ENCODE peak calls at places on chromosomes 2 and 18, in four cellular contexts. W is stimulated activated naive CD8-positive, alpha-beta T cell treated with anti-CD3 and anti-CD28 coated beads, Interleukin-15, amount 100 ng/mL, for 72 hours; U is BJ; O is stromal cell of bone marrow. A is an unnamed sample.

GRCh38 chr2:19677825-19678518 is 223.8 kb downstream of the TTC32 start:
- DNase-seq in W (no peak), U (no peak), O (no peak), A (no peak)

GRCh38 chr2:44560352-44560751 is 198.6 kb downstream of the CAMKMT start:
- DNase-seq in W (no peak), U (no peak), O (no peak), A (no peak)

GRCh38 chr2:47067788-47068407 is 87.2 kb downstream of the STPG4 start:
- DNase-seq in W (no peak), U (no peak), O (no peak), A (no peak)

GRCh38 chr18:32366586-32367538 is 103.8 kb downstream of the GAREM1 start:
- DNase-seq in W (no peak), U (peak; percentile 5), O (no peak), A (no peak)

GRCh38 chr18:35549515-35549914 is 32.0 kb upstream of the GALNT1 start:
- DNase-seq in W (no peak), U (no peak), O (no peak), A (no peak)

GRCh38 chr18:31513189-31513907 is 15.4 kb downstream of the DSG2 start:
- DNase-seq in W (no peak), U (peak; percentile 15), O (no peak), A (peak; percentile 3)

GRCh38 chr2:24253303-24253919 is 78.6 kb downstream of the FAM228A start:
- DNase-seq in W (no peak), U (no peak), O (no peak), A (no peak)

GRCh38 chr2:102137138-102137537 is 5.4 kb upstream of the IL1R1 start:
- DNase-seq in W (peak; percentile 31), U (no peak), O (no peak), A (no peak)

GRCh38 chr2:200308421-200309295 is 2.2 kb downstream of the SPATS2L start:
- DNase-seq in W (no peak), U (no peak), O (no peak), A (no peak)

GRCh38 chr2:220282221-220282620 is 654.8 kb downstream of the SLC4A3 start:
- DNase-seq in W (no peak), U (no peak), O (no peak), A (no peak)

GRCh38 chr2:46827274-46827930 is 88.2 kb downstream of the MCFD2 start:
- DNase-seq in W (no peak), U (no peak), O (peak; percentile 64), A (peak; percentile 74)

GRCh38 chr2:43459455-43459854 is 136.4 kb downstream of the THADA start:
- DNase-seq in W (no peak), U (no peak), O (no peak), A (no peak)

GRCh38 chr2:15820283-15820591 is 120.1 kb upstream of the MYCN start:
- DNase-seq in W (no peak), U (no peak), O (no peak), A (no peak)

GRCh38 chr2:219633276-219634065 is 6.0 kb downstream of the SLC4A3 start:
- DNase-seq in W (no peak), U (no peak), O (no peak), A (no peak)

GRCh38 chr18:43160509-43160908 is 45.0 kb upstream of the RIT2 start:
- DNase-seq in W (no peak), U (no peak), O (peak; percentile 49), A (no peak)

GRCh38 chr18:11118051-11118450 is 31.3 kb downstream of the PIEZO2 start:
- DNase-seq in W (no peak), U (no peak), O (no peak), A (no peak)

GRCh38 chr2:154247503-154247902 is 375.8 kb downstream of the GALNT13 start:
- DNase-seq in W (no peak), U (no peak), O (no peak), A (no peak)

GRCh38 chr18:79779021-79779699 is 18.6 kb upstream of the KCNG2 start:
- DNase-seq in W (no peak), U (no peak), O (no peak), A (no peak)

GRCh38 chr18:13308369-13308768 is 89.8 kb downstream of the LDLRAD4 start:
- DNase-seq in W (peak; percentile 54), U (no peak), O (no peak), A (no peak)

GRCh38 chr18:10559566-10560456 is 34.0 kb downstream of the NAPG start:
- DNase-seq in W (no peak), U (no peak), O (no peak), A (no peak)

GRCh38 chr18:21264651-21265050 is 22.6 kb downstream of the GREB1L start:
- DNase-seq in W (no peak), U (no peak), O (peak; percentile 20), A (no peak)

GRCh38 chr2:70211595-70211994 is 20.8 kb upstream of the C2orf42 start:
- DNase-seq in W (no peak), U (no peak), O (no peak), A (no peak)

GRCh38 chr2:3536682-3537632 is 17.6 kb upstream of the ADI1 start:
- DNase-seq in W (no peak), U (no peak), O (no peak), A (no peak)

GRCh38 chr2:232336956-232337700 is 41.4 kb upstream of the ALPP start:
- DNase-seq in W (no peak), U (no peak), O (no peak), A (no peak)

GRCh38 chr2:64859208-64860161 is 129.7 kb upstream of the SLC1A4 start:
- DNase-seq in W (peak; percentile 26), U (peak; percentile 70), O (peak; percentile 93), A (peak; percentile 84)

GRCh38 chr2:176187306-176188217 is 906 bp upstream of the HOXD1 start:
- DNase-seq in W (no peak), U (no peak), O (no peak), A (no peak)

GRCh38 chr2:168323456-168324058 is 76.2 kb upstream of the STK39 start:
- DNase-seq in W (no peak), U (no peak), O (no peak), A (no peak)

GRCh38 chr2:155872396-155872795 is 460.1 kb downstream of the NR4A2 start:
- DNase-seq in W (no peak), U (no peak), O (no peak), A (no peak)

GRCh38 chr2:211611061-211611518 is 927.5 kb downstream of the ERBB4 start:
- DNase-seq in W (no peak), U (no peak), O (no peak), A (no peak)

GRCh38 chr2:66582975-66583842 is 148.3 kb downstream of the MEIS1 start:
- DNase-seq in W (no peak), U (no peak), O (no peak), A (no peak)

GRCh38 chr2:18311413-18311812 is 249.0 kb downstream of the RDH14 start:
- DNase-seq in W (no peak), U (peak; percentile 95), O (peak; percentile 57), A (peak; percentile 94)

GRCh38 chr18:70219688-70220087 is 14.2 kb upstream of the RTTN start:
- DNase-seq in W (no peak), U (no peak), O (no peak), A (no peak)

GRCh38 chr2:113156278-113157107 is 17.3 kb upstream of the PSD4 start:
- DNase-seq in W (no peak), U (no peak), O (no peak), A (no peak)

GRCh38 chr2:238235331-238235732 is 4.5 kb downstream of the HES6 start:
- DNase-seq in W (no peak), U (no peak), O (no peak), A (no peak)

GRCh38 chr2:188620916-188621315 is 329.2 kb downstream of the GULP1 start:
- DNase-seq in W (no peak), U (no peak), O (no peak), A (no peak)

GRCh38 chr2:196750977-196751631 is 48.4 kb downstream of the GTF3C3 start:
- DNase-seq in W (peak; percentile 48), U (peak; percentile 4), O (peak; percentile 51), A (peak; percentile 20)

GRCh38 chr2:125543968-125544514 is 1111.9 kb upstream of the GYPC start:
- DNase-seq in W (no peak), U (no peak), O (no peak), A (no peak)